ENCODE peak calls at places on chromosomes 11 and 22, in seven cellular contexts. Q is HCT116; P is ovary; F is left ventricle myocardium inferior; N is naive thymus-derived CD4-positive, alpha-beta T cell; X is heart left ventricle; B is tibial nerve. W is an unnamed sample.

GRCh38 chr11:1675536-1676253 is 21.3 kb upstream of the KRTAP5-6 start:
- DNase-seq in Q (no peak), P (no peak), F (no peak), N (no peak), X (no peak), B (no peak), W (no peak)

GRCh38 chr22:49413551-49413950 is 414.1 kb downstream of the BRD1 start:
- DNase-seq in Q (no peak), P (no peak), F (no peak), N (no peak), X (no peak), B (no peak), W (no peak)

GRCh38 chr11:102717280-102717679 is 7.5 kb downstream of the MMP8 start:
- DNase-seq in Q (no peak), P (no peak), F (no peak), N (no peak), X (no peak), B (no peak), W (no peak)

GRCh38 chr11:72747456-72747855 is 4.8 kb downstream of the ARAP1 start:
- DNase-seq in Q (no peak), P (no peak), F (no peak), N (no peak), X (no peak), B (no peak), W (no peak)

GRCh38 chr11:297666-298405 is 1.5 kb downstream of the IFITM5 start:
- DNase-seq in Q (no peak), P (no peak), F (peak; percentile 46), N (no peak), X (no peak), B (peak; percentile 37), W (no peak)

GRCh38 chr11:129117595-129118350 is 74.4 kb downstream of the ARHGAP32 start:
- DNase-seq in Q (peak; percentile 63), P (peak; percentile 11), F (no peak), N (no peak), X (no peak), B (no peak), W (no peak)

GRCh38 chr11:27277843-27278242 is 85.2 kb downstream of the CCDC34 start:
- DNase-seq in Q (no peak), P (no peak), F (no peak), N (no peak), X (no peak), B (no peak), W (no peak)

GRCh38 chr11:3375552-3375951 is 3.4 kb downstream of the ZNF195 start:
- DNase-seq in Q (no peak), P (no peak), F (no peak), N (no peak), X (no peak), B (no peak), W (no peak)

GRCh38 chr11:45857834-45858492 is 10.7 kb downstream of the CRY2 start:
- DNase-seq in Q (no peak), P (peak; percentile 48), F (peak; percentile 51), N (no peak), X (peak; percentile 74), B (no peak), W (peak; percentile 68)

GRCh38 chr11:107576497-107577086 is 11.1 kb upstream of the ALKBH8 start:
- DNase-seq in Q (no peak), P (peak; percentile 19), F (no peak), N (no peak), X (peak; percentile 29), B (peak; percentile 43), W (no peak)

GRCh38 chr11:47403571-47403970 is 4.8 kb upstream of the SLC39A13 start:
- DNase-seq in Q (no peak), P (no peak), F (no peak), N (no peak), X (no peak), B (no peak), W (no peak)

GRCh38 chr11:64444838-64445441 is 86.0 kb downstream of the RPS6KA4 start:
- DNase-seq in Q (peak; percentile 16), P (no peak), F (no peak), N (no peak), X (no peak), B (no peak), W (no peak)

GRCh38 chr11:64372021-64372420 is 13.1 kb downstream of the RPS6KA4 start:
- DNase-seq in Q (no peak), P (no peak), F (no peak), N (no peak), X (no peak), B (no peak), W (no peak)

GRCh38 chr22:37545703-37546435 is 14.4 kb upstream of the CDC42EP1 start:
- DNase-seq in Q (no peak), P (peak; percentile 99), F (peak; percentile 94), N (no peak), X (peak; percentile 94), B (peak; percentile 85), W (peak; percentile 80)

GRCh38 chr11:69013009-69013951 is at the start of gene MRGPRF:
- DNase-seq in Q (no peak), P (peak; percentile 95), F (peak; percentile 92), N (no peak), X (peak; percentile 88), B (peak; percentile 92), W (peak; percentile 63)

GRCh38 chr11:46692450-46692849 is 8.0 kb downstream of the ARHGAP1 start:
- DNase-seq in Q (no peak), P (no peak), F (no peak), N (no peak), X (no peak), B (no peak), W (no peak)

GRCh38 chr22:45504703-45505341 is 2.1 kb downstream of the FBLN1 start:
- DNase-seq in Q (no peak), P (peak; percentile 53), F (peak; percentile 73), N (no peak), X (no peak), B (no peak), W (no peak)

GRCh38 chr11:7612661-7613393 is 60.5 kb downstream of the CYB5R2 start:
- DNase-seq in Q (no peak), P (no peak), F (no peak), N (no peak), X (no peak), B (no peak), W (no peak)

GRCh38 chr22:42993651-42994275 is 21.2 kb downstream of the PACSIN2 start:
- DNase-seq in Q (no peak), P (no peak), F (no peak), N (no peak), X (no peak), B (no peak), W (no peak)

GRCh38 chr22:31176923-31177322 is 16.9 kb downstream of the RNF185 start:
- DNase-seq in Q (no peak), P (no peak), F (no peak), N (no peak), X (no peak), B (no peak), W (no peak)

GRCh38 chr22:31179345-31179744 is 19.4 kb downstream of the RNF185 start:
- DNase-seq in Q (no peak), P (no peak), F (no peak), N (no peak), X (no peak), B (no peak), W (peak; percentile 73)

GRCh38 chr22:31178859-31179258 is 18.9 kb downstream of the RNF185 start:
- DNase-seq in Q (no peak), P (no peak), F (no peak), N (no peak), X (no peak), B (no peak), W (no peak)

GRCh38 chr22:31173386-31174145 is 13.6 kb downstream of the RNF185 start:
- DNase-seq in Q (no peak), P (no peak), F (no peak), N (no peak), X (no peak), B (no peak), W (peak; percentile 37)

GRCh38 chr22:31177420-31178162 is 17.6 kb downstream of the RNF185 start:
- DNase-seq in Q (no peak), P (no peak), F (no peak), N (no peak), X (no peak), B (no peak), W (no peak)
- H3K27ac ChIP-seq in Q (peak overlapping the region; percentile 51), P (no peak overlapping the region), F (no peak overlapping the region), N (no peak overlapping the region), X (no peak overlapping the region), B (no peak overlapping the region), W (peak overlapping the region; percentile 62)

DNA sequence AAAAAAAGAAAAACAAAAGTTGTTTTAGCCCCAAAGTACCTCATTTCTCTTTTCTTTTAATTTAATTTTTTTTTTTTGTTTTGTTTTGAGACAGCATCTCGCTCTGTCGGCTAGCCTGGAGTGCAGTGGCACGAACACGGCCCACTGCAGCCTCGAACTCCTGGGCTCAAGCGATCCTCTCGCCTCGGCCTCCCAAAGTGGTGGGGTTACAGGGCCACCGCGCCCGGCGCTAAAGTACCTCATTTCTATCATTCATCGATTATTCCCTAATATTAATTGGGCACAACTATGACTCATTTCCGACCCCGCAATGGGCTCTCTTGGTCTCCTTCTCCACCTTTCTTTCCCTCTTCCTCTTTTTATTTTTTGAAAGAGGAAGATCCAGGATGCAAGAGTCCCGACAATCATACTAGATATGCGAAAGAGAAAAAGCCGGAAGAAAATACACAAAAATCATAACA is 521 bp upstream of the AIP start:
- DNase-seq in Q (no peak), P (no peak), F (no peak), N (no peak), X (no peak), B (no peak), W (no peak)
- H3K27ac ChIP-seq in Q (peak overlapping the region; percentile 46), P (peak overlapping the region; percentile 82), F (peak overlapping the region; percentile 85), N (peak overlapping the region; percentile 80), X (peak overlapping the region; percentile 88), B (peak overlapping the region; percentile 85), W (peak overlapping the region; percentile 89)

DNA sequence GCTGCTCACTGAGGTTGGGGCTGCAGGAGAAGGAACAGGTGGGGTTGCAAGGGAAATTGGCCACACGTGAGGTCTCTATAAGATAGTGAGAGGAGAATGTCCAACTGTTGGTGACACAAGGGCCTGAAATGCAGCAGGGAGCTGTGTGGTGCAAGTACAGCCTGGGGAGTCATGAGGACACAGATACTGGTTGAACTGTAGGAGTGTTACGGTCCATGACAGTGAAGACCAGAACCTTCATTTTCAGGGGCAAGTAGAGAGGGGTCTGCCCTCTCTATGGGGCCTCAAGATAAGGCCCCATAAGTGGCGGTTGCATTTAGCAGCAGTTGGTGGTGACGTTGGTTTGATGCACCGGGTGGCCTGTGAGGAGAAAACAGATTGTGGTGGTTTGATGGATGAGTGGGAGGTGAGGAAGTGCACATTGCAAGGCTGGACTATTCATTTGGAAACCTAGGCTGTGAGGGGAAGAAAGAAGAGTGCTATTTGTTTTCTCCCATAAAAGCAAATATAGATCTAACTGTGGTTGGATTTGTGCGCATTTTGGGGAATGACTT is 39.4 kb downstream of the MICAL2 start:
- DNase-seq in Q (no peak), P (no peak), F (no peak), N (no peak), X (no peak), B (no peak), W (no peak)
- H3K27ac ChIP-seq in Q (no peak overlapping the region), P (no peak overlapping the region), F (no peak overlapping the region), N (no peak overlapping the region), X (no peak overlapping the region), B (no peak overlapping the region), W (no peak overlapping the region)

DNA sequence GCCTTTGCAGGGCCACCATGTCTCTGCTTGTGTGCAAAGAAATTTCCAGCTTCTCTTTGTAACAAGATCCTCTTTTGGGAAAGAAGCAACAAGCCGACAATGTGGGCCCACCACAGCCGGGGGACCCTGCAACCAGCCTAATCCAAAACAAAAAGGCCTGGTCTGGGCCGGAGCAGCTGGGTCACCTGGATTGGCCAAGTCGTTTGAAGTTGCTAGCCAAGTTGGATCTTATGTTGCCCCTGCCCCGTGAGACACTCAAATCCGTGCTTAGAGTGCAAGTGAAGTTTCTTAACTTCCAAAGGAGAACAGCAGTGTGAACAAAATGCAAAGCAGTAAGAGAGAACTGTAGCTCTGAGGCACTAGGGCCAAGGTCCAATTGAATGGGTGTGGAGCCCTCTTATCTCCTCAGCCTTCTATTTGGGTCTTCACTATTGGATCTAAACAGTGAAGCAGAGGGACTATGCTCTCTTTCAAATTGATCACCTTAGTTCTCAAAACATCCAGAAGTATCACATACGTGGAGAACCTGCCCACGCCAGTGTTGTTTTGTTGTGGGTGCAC is 49.7 kb downstream of the C22orf31 start:
- DNase-seq in Q (no peak), P (no peak), F (no peak), N (no peak), X (no peak), B (no peak), W (no peak)
- H3K27ac ChIP-seq in Q (no peak overlapping the region), P (no peak overlapping the region), F (no peak overlapping the region), N (no peak overlapping the region), X (no peak overlapping the region), B (peak overlapping the region; percentile 1), W (peak overlapping the region; percentile 34)